ENCODE peak calls at places on chromosome 16, in five cellular contexts. M, L, B, W and S are unnamed samples.

GRCh38 chr16:27287887-27288286 is 19.3 kb upstream of the NSMCE1 start:
- DNase-seq in M (no peak), L (no peak), B (no peak), W (no peak), S (no peak)

GRCh38 chr16:27238016-27238587 is 30.5 kb downstream of the NSMCE1 start:
- DNase-seq in M (no peak), L (no peak), B (no peak), W (no peak), S (no peak)

GRCh38 chr16:27286446-27286845 is 17.9 kb upstream of the NSMCE1 start:
- DNase-seq in M (peak), L (no peak), B (no peak), W (peak), S (no peak)

GRCh38 chr16:88473666-88474534 is 20.8 kb downstream of the ZFPM1 start:
- DNase-seq in M (peak), L (no peak), B (no peak), W (no peak), S (no peak)

GRCh38 chr16:72983728-72984350 is 64.1 kb downstream of the ZFHX3 start:
- DNase-seq in M (no peak), L (no peak), B (no peak), W (no peak), S (no peak)

GRCh38 chr16:24085665-24086064 is 170.5 kb upstream of the CACNG3 start:
- DNase-seq in M (no peak), L (no peak), B (no peak), W (no peak), S (peak)

GRCh38 chr16:71230122-71230845 is at the start of gene HYDIN:
- DNase-seq in M (peak), L (peak), B (peak), W (peak), S (peak)

GRCh38 chr16:12546918-12547607 is 256.6 kb downstream of the CPPED1 start:
- DNase-seq in M (peak), L (no peak), B (no peak), W (no peak), S (no peak)

GRCh38 chr16:80569440-80570105 is 28.8 kb downstream of the DYNLRB2 start:
- DNase-seq in M (peak), L (no peak), B (no peak), W (no peak), S (no peak)

GRCh38 chr16:82091225-82091624 is 56.2 kb downstream of the HSD17B2 start:
- DNase-seq in M (peak), L (no peak), B (no peak), W (peak), S (peak)

GRCh38 chr16:20851601-20852000 is 45.3 kb downstream of the REXO5 start:
- DNase-seq in M (peak), L (no peak), B (no peak), W (peak), S (no peak)

GRCh38 chr16:27816561-27816960 is 247.0 kb downstream of the GSG1L start:
- DNase-seq in M (no peak), L (no peak), B (no peak), W (no peak), S (no peak)

GRCh38 chr16:47180073-47180472 is 36.3 kb upstream of the NETO2 start:
- DNase-seq in M (no peak), L (no peak), B (no peak), W (no peak), S (no peak)

GRCh38 chr16:78210305-78210704 is 110.9 kb downstream of the WWOX start:
- DNase-seq in M (peak), L (no peak), B (peak), W (peak), S (peak)

GRCh38 chr16:11016524-11016988 is 72.2 kb downstream of the CLEC16A start:
- DNase-seq in M (peak), L (no peak), B (no peak), W (peak), S (no peak)

GRCh38 chr16:72666267-72666666 is 381.7 kb downstream of the ZFHX3 start:
- DNase-seq in M (peak), L (no peak), B (no peak), W (peak), S (no peak)

GRCh38 chr16:31107465-31107867 is 720 bp upstream of the BCKDK start:
- DNase-seq in M (no peak), L (no peak), B (no peak), W (no peak), S (no peak)

GRCh38 chr16:12327971-12328726 is 351.6 kb downstream of the SNX29 start:
- DNase-seq in M (no peak), L (no peak), B (no peak), W (no peak), S (no peak)

GRCh38 chr16:75131081-75131480 is 14.5 kb upstream of the LDHD start:
- DNase-seq in M (no peak), L (no peak), B (no peak), W (no peak), S (no peak)
- H3K18ac ChIP-seq in M (no peak), L (no peak), B (no peak), W (no peak), S (no peak)

DNA sequence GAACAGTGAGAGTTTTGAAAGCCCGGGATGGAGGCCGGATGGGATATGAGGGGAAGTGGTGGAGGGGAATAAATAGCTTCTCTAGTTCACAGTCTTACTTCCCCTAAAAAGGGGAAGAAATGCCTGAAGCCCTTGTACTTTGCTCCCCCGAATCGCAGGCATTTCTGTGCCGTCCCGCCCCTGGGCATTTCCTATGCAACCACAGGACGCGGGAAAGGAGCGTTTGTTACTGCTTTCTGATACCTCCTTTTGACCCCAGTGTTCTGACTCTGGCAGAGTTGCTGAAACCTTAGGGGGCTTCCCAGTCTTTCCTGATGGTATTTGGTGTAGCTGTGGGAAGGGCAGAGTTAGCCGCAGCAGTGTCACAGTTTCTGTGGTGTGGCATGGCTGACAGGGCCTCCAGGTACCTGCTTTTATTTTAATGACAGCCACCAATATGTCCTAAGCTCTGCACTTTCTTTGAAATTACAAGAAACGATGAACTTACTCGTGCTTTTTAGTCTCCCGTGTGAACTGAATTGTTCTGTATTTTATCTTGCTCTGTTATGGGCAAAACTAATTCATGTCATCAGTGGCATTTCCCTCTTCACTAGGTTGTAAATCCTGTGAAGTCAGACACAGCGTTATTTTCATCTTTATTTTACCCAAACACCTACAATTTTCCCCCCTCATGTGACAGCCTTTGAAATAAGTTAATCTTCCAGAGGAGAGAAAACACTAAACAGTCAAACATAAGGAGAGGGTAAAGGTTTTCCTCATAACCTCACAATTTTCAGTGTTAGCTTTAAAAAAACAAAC is 27.1 kb downstream of the USP10 start:
- DNase-seq in M (no peak), L (no peak), B (peak), W (peak), S (no peak)
- H3K18ac ChIP-seq in M (no peak), L (no peak), B (no peak), W (no peak), S (peak)

GRCh38 chr16:65991149-65991701 is 375.3 kb upstream of the CDH5 start:
- DNase-seq in M (no peak), L (peak), B (no peak), W (no peak), S (peak)

GRCh38 chr16:65989861-65990260 is 376.6 kb upstream of the CDH5 start:
- DNase-seq in M (no peak), L (no peak), B (no peak), W (no peak), S (no peak)

GRCh38 chr16:65994305-65994704 is 372.2 kb upstream of the CDH5 start:
- DNase-seq in M (no peak), L (no peak), B (no peak), W (no peak), S (no peak)
- H3K18ac ChIP-seq in M (no peak), L (no peak), B (no peak), W (no peak), S (no peak)

GRCh38 chr16:57999971-58000705 is at the start of gene ZNF319:
- DNase-seq in M (no peak), L (no peak), B (peak), W (no peak), S (peak)
- H3K18ac ChIP-seq in M (no peak), L (peak), B (peak), W (peak), S (peak)

GRCh38 chr16:1610071-1610840 is 1.6 kb downstream of the IFT140 start:
- DNase-seq in M (peak), L (peak), B (peak), W (peak), S (peak)

GRCh38 chr16:1613728-1614225 is 1.6 kb downstream of the CRAMP1 start:
- DNase-seq in M (no peak), L (no peak), B (no peak), W (peak), S (peak)

GRCh38 chr16:1613240-1613639 is 1.1 kb downstream of the CRAMP1 start:
- DNase-seq in M (no peak), L (no peak), B (no peak), W (peak), S (peak)

GRCh38 chr16:1612320-1613111 is at the start of gene CRAMP1:
- DNase-seq in M (no peak), L (no peak), B (no peak), W (peak), S (peak)

DNA sequence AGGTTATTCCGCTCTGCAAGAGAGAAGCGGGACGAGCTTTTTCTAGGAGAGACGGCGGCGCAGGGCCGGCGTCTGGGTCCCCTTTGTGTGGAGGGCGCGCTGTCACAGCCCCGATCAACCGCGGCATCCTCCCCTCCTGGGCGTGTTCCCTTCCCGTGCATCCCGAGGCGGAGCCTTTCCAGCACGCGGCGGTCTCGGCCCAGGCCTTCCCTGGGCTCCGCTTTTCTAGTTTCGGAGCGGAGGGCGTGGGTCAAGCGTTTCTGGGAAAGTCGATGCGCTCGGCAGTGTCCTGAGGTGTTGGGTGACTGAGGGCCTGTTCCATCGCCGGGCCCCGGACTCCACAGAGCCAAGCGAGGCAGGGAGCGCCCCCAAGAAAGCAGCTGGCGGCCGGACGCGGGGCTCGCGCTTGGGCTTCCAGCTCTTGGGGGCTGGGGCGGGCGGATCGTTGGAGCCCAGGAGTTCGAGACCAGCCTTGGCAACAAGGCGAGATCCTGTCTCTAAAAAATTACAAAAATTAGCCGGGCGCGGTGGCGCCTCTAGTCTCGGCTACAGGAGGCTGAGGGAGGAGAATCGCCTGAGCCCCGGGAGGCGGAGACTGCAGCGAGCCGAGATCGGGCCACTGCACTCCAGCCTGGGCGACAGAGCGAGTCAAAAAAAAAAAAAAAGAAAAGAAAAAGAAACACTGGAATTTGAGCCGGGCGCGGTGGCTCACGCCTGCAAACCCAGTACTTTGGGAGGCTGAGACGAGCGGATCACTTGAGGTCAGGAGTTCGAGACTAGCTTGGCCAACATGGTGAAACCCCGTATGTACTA is 825 bp downstream of the IFT140 start:
- DNase-seq in M (no peak), L (no peak), B (no peak), W (peak), S (no peak)
- H3K18ac ChIP-seq in M (no peak), L (peak), B (peak), W (peak), S (peak)

GRCh38 chr16:54437361-54437760 is 150.8 kb upstream of the IRX3 start:
- DNase-seq in M (no peak), L (no peak), B (no peak), W (no peak), S (no peak)
- H3K18ac ChIP-seq in M (no peak), L (no peak), B (no peak), W (no peak), S (no peak)

DNA sequence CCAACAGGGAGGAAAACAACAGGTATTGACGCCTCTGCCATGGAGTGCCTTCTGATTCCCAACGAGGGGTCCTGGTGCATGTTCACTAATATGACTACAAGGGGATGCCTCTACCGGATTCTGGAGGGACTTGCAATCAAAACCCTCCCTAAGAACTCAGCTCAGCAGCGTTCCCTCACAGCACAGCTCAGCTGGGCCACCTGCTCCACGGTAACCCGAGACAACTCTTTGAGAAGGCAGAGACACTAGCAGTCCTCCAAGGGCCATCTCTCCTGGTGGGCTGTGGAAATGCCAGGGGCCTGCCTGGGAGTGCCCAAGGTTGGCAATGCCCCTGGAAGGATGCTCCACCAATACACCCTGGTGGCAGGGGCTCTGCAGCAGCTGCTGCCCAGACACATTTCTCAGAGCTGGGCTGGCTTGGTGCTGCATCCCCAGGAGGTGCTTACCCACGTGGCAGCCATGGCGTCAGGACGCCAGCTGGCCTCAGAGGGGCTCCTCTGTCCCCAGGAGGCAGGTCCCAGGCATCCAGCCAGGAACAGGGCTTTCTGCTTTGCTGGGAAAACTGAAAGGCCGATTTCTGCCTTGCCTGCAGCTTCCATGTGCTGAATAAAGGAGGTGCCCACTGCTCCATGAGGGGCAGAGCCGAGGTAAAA is 16.5 kb downstream of the CDIP1 start:
- DNase-seq in M (no peak), L (peak), B (peak), W (no peak), S (no peak)
- H3K18ac ChIP-seq in M (no peak), L (no peak), B (peak), W (no peak), S (no peak)

GRCh38 chr16:3009568-3010390 is 2.9 kb upstream of the CLDN9 start:
- DNase-seq in M (peak), L (peak), B (peak), W (peak), S (peak)
- H3K18ac ChIP-seq in M (no peak), L (peak), B (peak), W (no peak), S (peak)